ENCODE peak calls at places on chromosome 12, in five cellular contexts. One of them, this sample, is unnamed.
A peak's percentile ranks its signal among the peaks of the same experiment; 100 is the strongest.

GRCh38 chr12:50055831-50056628 is 1.4 kb upstream of the ASIC1 start:
- DNase-seq in neural progenitor cell: peak; percentile 82
- DNase-seq in GM23248: peak; percentile 69
- DNase-seq in hepatocyte: peak; percentile 76
- DNase-seq in HCT116: peak; percentile 48
- DNase-seq in this sample: peak; percentile 58

GRCh38 chr12:69331846-69332684 is 16.1 kb upstream of the LYZ start:
- DNase-seq in neural progenitor cell: peak; percentile 15
- DNase-seq in GM23248: peak; percentile 4
- DNase-seq in hepatocyte: no peak
- DNase-seq in HCT116: no peak
- DNase-seq in this sample: no peak

GRCh38 chr12:59517522-59517921 is 78.3 kb upstream of the SLC16A7 start:
- DNase-seq in neural progenitor cell: no peak
- DNase-seq in GM23248: no peak
- DNase-seq in hepatocyte: no peak
- DNase-seq in HCT116: no peak
- DNase-seq in this sample: no peak

GRCh38 chr12:121096199-121096798 is 36.4 kb upstream of the P2RX7 start:
- DNase-seq in neural progenitor cell: no peak
- DNase-seq in GM23248: no peak
- DNase-seq in hepatocyte: no peak
- DNase-seq in HCT116: no peak
- DNase-seq in this sample: no peak

GRCh38 chr12:30905483-30906009 is 21.0 kb upstream of the TSPAN11 start:
- DNase-seq in neural progenitor cell: peak; percentile 56
- DNase-seq in GM23248: no peak
- DNase-seq in hepatocyte: no peak
- DNase-seq in HCT116: no peak
- DNase-seq in this sample: no peak

GRCh38 chr12:115638753-115639666 is 638.5 kb downstream of the MED13L start:
- DNase-seq in neural progenitor cell: peak; percentile 69
- DNase-seq in GM23248: no peak
- DNase-seq in hepatocyte: peak; percentile 30
- DNase-seq in HCT116: no peak
- DNase-seq in this sample: no peak

GRCh38 chr12:110058875-110059615 is 10.7 kb upstream of the C12orf76 start:
- DNase-seq in neural progenitor cell: no peak
- DNase-seq in GM23248: no peak
- DNase-seq in hepatocyte: no peak
- DNase-seq in HCT116: no peak
- DNase-seq in this sample: no peak

GRCh38 chr12:28569698-28570411 is 379.6 kb downstream of the CCDC91 start:
- DNase-seq in neural progenitor cell: no peak
- DNase-seq in GM23248: peak; percentile 82
- DNase-seq in hepatocyte: no peak
- DNase-seq in HCT116: no peak
- DNase-seq in this sample: peak; percentile 72

GRCh38 chr12:42759622-42760273 is 170.2 kb upstream of the PRICKLE1 start:
- DNase-seq in neural progenitor cell: no peak
- DNase-seq in GM23248: peak; percentile 74
- DNase-seq in hepatocyte: peak; percentile 20
- DNase-seq in HCT116: no peak
- DNase-seq in this sample: peak; percentile 52

GRCh38 chr12:93441111-93441616 is 583 bp downstream of the UBE2N start:
- DNase-seq in neural progenitor cell: peak; percentile 61
- DNase-seq in GM23248: peak; percentile 69
- DNase-seq in hepatocyte: peak; percentile 66
- DNase-seq in HCT116: no peak
- DNase-seq in this sample: peak; percentile 12

GRCh38 chr12:110073049-110073831 is 24.9 kb upstream of the C12orf76 start:
- DNase-seq in neural progenitor cell: no peak
- DNase-seq in GM23248: peak; percentile 55
- DNase-seq in hepatocyte: no peak
- DNase-seq in HCT116: no peak
- DNase-seq in this sample: peak; percentile 25

GRCh38 chr12:118813778-118814359 is 167.5 kb upstream of the SRRM4 start:
- DNase-seq in neural progenitor cell: peak; percentile 16
- DNase-seq in GM23248: no peak
- DNase-seq in hepatocyte: no peak
- DNase-seq in HCT116: no peak
- DNase-seq in this sample: no peak

GRCh38 chr12:991350-992278 is 591 bp downstream of the ERC1 start:
- DNase-seq in neural progenitor cell: peak; percentile 13
- DNase-seq in GM23248: peak; percentile 56
- DNase-seq in hepatocyte: peak; percentile 83
- DNase-seq in HCT116: no peak
- DNase-seq in this sample: peak; percentile 17

GRCh38 chr12:119544780-119545625 is 48.6 kb upstream of the TMEM233 start:
- DNase-seq in neural progenitor cell: peak; percentile 81
- DNase-seq in GM23248: peak; percentile 76
- DNase-seq in hepatocyte: peak; percentile 86
- DNase-seq in HCT116: peak; percentile 61
- DNase-seq in this sample: peak; percentile 85

GRCh38 chr12:14284189-14284722 is 81.2 kb upstream of the ATF7IP start:
- DNase-seq in neural progenitor cell: peak; percentile 24
- DNase-seq in GM23248: no peak
- DNase-seq in hepatocyte: peak; percentile 40
- DNase-seq in HCT116: no peak
- DNase-seq in this sample: no peak
- TF ChIP-seq EZH2phosphoT487 in neural progenitor cell: no peak
- TF ChIP-seq EZH2phosphoT487 in GM23248: no peak
- TF ChIP-seq EZH2phosphoT487 in hepatocyte: no peak
- TF ChIP-seq EZH2phosphoT487 in HCT116: no peak
- TF ChIP-seq EZH2phosphoT487 in this sample: no peak

DNA sequence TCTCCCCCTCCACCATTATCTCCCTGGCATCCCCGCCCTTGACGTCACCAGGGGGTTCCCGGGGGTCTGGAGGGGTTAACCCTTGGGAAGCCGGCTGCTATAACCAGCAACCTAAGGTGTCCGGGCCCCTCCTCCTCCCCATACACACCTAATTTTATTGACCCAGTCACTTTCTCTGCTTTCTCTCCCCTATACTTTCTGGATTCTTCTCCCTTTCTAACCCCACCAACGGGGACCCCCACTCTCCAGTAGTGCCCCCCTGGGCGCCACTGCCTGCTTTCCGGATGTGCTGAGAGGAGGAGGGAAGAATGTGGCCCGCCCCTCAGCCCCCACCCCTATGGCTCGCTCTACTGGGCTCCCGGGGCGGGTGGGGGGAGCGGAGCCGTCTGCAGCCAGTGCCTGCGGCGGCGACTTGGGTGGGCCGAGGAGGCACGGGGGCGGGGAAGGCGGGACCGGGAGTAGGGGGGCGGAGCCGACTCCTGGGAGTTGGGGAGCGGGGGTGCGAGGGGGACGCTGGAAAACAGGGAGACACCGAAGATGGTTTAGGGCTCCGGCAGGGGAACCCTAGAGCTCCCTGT is 1.8 kb downstream of the GLI1 start:
- DNase-seq in neural progenitor cell: peak; percentile 87
- DNase-seq in GM23248: peak; percentile 78
- DNase-seq in hepatocyte: peak; percentile 89
- DNase-seq in HCT116: no peak
- DNase-seq in this sample: peak; percentile 32
- TF ChIP-seq EZH2phosphoT487 in neural progenitor cell: no peak
- TF ChIP-seq EZH2phosphoT487 in GM23248: no peak
- TF ChIP-seq EZH2phosphoT487 in hepatocyte: no peak
- TF ChIP-seq EZH2phosphoT487 in HCT116: no peak
- TF ChIP-seq EZH2phosphoT487 in this sample: no peak

DNA sequence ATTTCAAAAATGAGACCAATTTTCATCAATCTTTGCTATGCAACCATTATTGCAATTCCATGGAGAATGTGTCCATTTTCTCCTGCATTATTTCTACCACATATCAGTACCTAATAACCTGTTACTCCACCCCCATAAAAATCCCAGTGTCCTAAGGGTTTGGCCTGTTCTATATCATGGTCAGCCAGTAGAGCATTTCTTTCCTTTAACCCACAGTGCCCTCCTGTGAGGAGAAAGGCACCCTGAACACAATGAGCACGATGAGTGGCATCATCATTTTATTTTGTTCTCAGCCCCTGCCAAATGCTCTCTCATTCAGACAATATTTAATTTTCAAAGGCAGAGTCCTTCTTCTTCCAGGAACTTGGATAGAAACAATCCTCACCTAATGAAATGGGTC is 11.6 kb upstream of the IFNG-AS1 start:
- DNase-seq in neural progenitor cell: no peak
- DNase-seq in GM23248: no peak
- DNase-seq in hepatocyte: no peak
- DNase-seq in HCT116: no peak
- DNase-seq in this sample: no peak
- TF ChIP-seq EZH2phosphoT487 in neural progenitor cell: no peak
- TF ChIP-seq EZH2phosphoT487 in GM23248: no peak
- TF ChIP-seq EZH2phosphoT487 in hepatocyte: no peak
- TF ChIP-seq EZH2phosphoT487 in HCT116: no peak
- TF ChIP-seq EZH2phosphoT487 in this sample: no peak

GRCh38 chr12:5276327-5276880 is 155.5 kb upstream of the NTF3 start:
- DNase-seq in neural progenitor cell: no peak
- DNase-seq in GM23248: no peak
- DNase-seq in hepatocyte: no peak
- DNase-seq in HCT116: no peak
- DNase-seq in this sample: no peak
- TF ChIP-seq EZH2phosphoT487 in neural progenitor cell: no peak
- TF ChIP-seq EZH2phosphoT487 in GM23248: no peak
- TF ChIP-seq EZH2phosphoT487 in hepatocyte: no peak
- TF ChIP-seq EZH2phosphoT487 in HCT116: no peak
- TF ChIP-seq EZH2phosphoT487 in this sample: no peak